ENCODE peak calls at places on chromosome 20, in eight cellular contexts. T is HepG2, Z is stomach, Q is spleen, B is sigmoid colon, D is vagina, L is transverse colon, A is K562. W is an unnamed sample.

GRCh38 chr20:61128701-61129655 is 123.1 kb upstream of the CDH4 start:
- DNase-seq in L (no peak), Z (no peak), Q (no peak), D (no peak), T (no peak), B (no peak), A (no peak), W (no peak)

GRCh38 chr20:54086444-54087134 is 16.2 kb upstream of the BCAS1 start:
- DNase-seq in Z (no peak), A (no peak), B (no peak), D (no peak), Q (no peak), L (no peak), T (no peak), W (no peak)

GRCh38 chr20:366042-366718 is 14.4 kb upstream of the TRIB3 start:
- DNase-seq in Q (no peak), D (no peak), B (no peak), A (no peak), Z (no peak), T (no peak), L (no peak), W (no peak)

GRCh38 chr20:49237531-49237930 is 18.3 kb downstream of the DDX27 start:
- DNase-seq in Z (no peak), Q (no peak), L (no peak), D (no peak), T (no peak), B (no peak), A (no peak), W (no peak)

GRCh38 chr20:6699931-6700562 is 67.4 kb upstream of the BMP2 start:
- DNase-seq in T (no peak), A (no peak), L (no peak), B (no peak), Q (no peak), Z (no peak), D (no peak), W (no peak)

GRCh38 chr20:9087531-9088217 is 18.8 kb downstream of the PLCB4 start:
- DNase-seq in T (no peak), D (no peak), A (no peak), Q (no peak), B (no peak), L (no peak), Z (no peak), W (no peak)

GRCh38 chr20:48186447-48186846 is 401.2 kb upstream of the SULF2 start:
- DNase-seq in T (no peak), Q (no peak), B (no peak), L (no peak), Z (no peak), D (no peak), A (no peak), W (no peak)

GRCh38 chr20:50278684-50279531 is 88.3 kb downstream of the CEBPB start:
- DNase-seq in Q (peak; percentile 80), Z (peak; percentile 89), T (peak; percentile 87), A (peak; percentile 70), D (no peak), L (peak; percentile 82), B (peak; percentile 81), W (peak; percentile 91)

GRCh38 chr20:1838479-1839279 is 56.5 kb upstream of the SIRPA start:
- DNase-seq in B (no peak), L (no peak), T (no peak), Z (no peak), A (no peak), D (no peak), Q (no peak), W (no peak)

GRCh38 chr20:60642048-60642447 is 610.0 kb upstream of the CDH4 start:
- DNase-seq in D (no peak), B (no peak), A (no peak), Z (no peak), Q (no peak), T (no peak), L (no peak), W (no peak)

GRCh38 chr20:62142252-62143117 is 709 bp downstream of the PSMA7 start:
- DNase-seq in B (no peak), L (peak; percentile 36), A (no peak), Z (peak; percentile 36), D (no peak), Q (peak; percentile 88), T (no peak), W (peak; percentile 89)

GRCh38 chr20:49482621-49483017 is at the start of gene KCNB1:
- DNase-seq in A (peak; percentile 92), Q (no peak), Z (peak; percentile 42), D (no peak), L (peak; percentile 61), B (peak; percentile 92), T (peak; percentile 59), W (peak; percentile 90)

GRCh38 chr20:50020283-50020682 is 37.5 kb downstream of the SNAI1 start:
- DNase-seq in Q (no peak), B (no peak), D (no peak), A (no peak), L (no peak), Z (no peak), T (no peak), W (no peak)

GRCh38 chr20:62066983-62067433 is 1.3 kb upstream of the TAF4 start:
- DNase-seq in D (no peak), Z (no peak), L (peak; percentile 46), B (no peak), Q (peak; percentile 74), T (peak; percentile 94), A (peak; percentile 44), W (peak; percentile 50)

DNA sequence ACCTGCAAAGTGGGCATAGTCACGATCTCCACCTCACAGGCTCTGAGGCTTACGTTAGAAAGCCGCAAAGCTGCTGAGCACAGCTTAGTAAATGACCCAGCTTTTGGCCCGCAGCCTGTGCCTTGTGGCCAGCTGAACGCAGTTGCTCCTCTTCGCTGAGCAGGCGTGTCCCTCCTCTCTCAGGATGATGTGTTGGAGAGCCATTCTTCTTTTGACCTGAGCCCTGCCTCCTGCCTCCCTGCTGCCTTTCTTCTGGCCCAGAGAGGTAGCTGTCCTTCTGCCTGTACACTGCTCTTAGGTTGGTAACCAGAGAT is 47.6 kb upstream of the MYL9 start:
- DNase-seq in B (peak; percentile 94), A (no peak), Q (no peak), Z (peak; percentile 41), T (no peak), D (no peak), L (peak; percentile 42), W (no peak)
- H3K27ac ChIP-seq in B (peak overlapping the region; percentile 89), A (no peak overlapping the region), Q (no peak overlapping the region), Z (peak overlapping the region; percentile 57), T (no peak overlapping the region), D (peak overlapping the region; percentile 70), L (peak overlapping the region; percentile 66), W (peak overlapping the region; percentile 73)

GRCh38 chr20:31712112-31712553 is 10.5 kb downstream of the BCL2L1 start:
- DNase-seq in Q (peak; percentile 16), Z (peak; percentile 69), A (no peak), B (peak; percentile 65), D (no peak), L (no peak), T (peak; percentile 62), W (peak; percentile 46)
- TF ChIP-seq CTCF in Q (no peak), Z (no peak), A (no peak), B (no peak), D (no peak), L (no peak), T (no peak), W (no peak)

GRCh38 chr20:58668901-58669286 is 17.8 kb downstream of the STX16 start:
- DNase-seq in B (no peak), L (no peak), Q (no peak), T (no peak), Z (no peak), D (no peak), A (no peak), W (no peak)

GRCh38 chr20:58667975-58668374 is 16.9 kb downstream of the STX16 start:
- DNase-seq in Q (no peak), T (no peak), L (no peak), B (no peak), D (no peak), A (no peak), Z (no peak), W (no peak)

GRCh38 chr20:58670659-58671058 is 19.6 kb downstream of the STX16 start:
- DNase-seq in T (no peak), B (no peak), A (no peak), Z (no peak), Q (no peak), D (no peak), L (no peak), W (no peak)

GRCh38 chr20:58670097-58670496 is 19.0 kb downstream of the STX16 start:
- DNase-seq in A (no peak), B (no peak), Q (no peak), L (no peak), T (no peak), Z (no peak), D (no peak), W (no peak)

DNA sequence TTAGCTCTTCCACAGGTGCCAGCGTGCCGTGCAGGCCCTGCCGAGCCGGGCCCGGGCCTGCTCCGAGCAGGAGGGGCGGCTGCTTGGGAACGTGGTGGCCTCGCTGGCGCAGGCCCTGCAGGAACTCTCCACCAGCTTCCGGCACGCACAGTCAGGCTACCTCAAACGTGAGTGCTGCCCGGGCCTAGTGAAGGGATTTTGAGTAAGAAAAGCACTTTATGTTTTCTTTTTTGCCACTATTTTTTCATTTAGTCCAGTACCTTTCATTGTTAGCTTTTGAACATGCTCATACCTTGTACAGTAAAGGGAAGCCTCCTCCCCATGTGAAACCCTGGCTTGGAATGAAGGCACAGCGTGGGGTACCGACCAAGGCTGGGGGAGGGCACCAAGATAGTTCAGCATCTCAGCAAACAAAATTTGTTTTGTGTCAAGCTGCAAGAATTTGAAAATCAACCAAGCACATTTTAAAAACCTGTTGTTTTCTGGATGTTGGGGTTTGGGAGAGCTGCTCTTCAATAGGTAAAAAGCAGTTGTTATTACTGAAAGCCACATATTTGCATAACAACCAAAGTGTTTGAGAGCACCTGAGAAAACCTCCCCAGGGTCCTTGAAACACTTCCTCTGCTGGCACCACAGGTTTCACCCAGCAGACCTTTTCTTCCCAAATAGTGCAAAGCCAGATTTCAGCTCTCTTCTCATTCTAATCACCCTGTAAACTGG is 18.4 kb downstream of the STX16 start:
- DNase-seq in T (no peak), Z (no peak), D (no peak), L (no peak), Q (no peak), A (no peak), B (no peak), W (peak; percentile 77)
- TF ChIP-seq POLR2AphosphoS5 in T (no peak), Z (no peak), D (no peak), L (no peak), Q (no peak), A (no peak), B (no peak), W (no peak)

GRCh38 chr20:35307666-35308653 is 15.7 kb upstream of the FAM83C start:
- DNase-seq in D (no peak), A (no peak), B (peak; percentile 91), Z (peak; percentile 74), Q (no peak), T (no peak), L (no peak), W (no peak)

GRCh38 chr20:35306931-35307517 is 14.8 kb upstream of the FAM83C start:
- DNase-seq in B (no peak), A (peak; percentile 58), L (peak; percentile 64), Q (no peak), Z (peak; percentile 63), T (peak; percentile 80), D (no peak), W (no peak)

GRCh38 chr20:35304956-35305355 is 12.7 kb upstream of the FAM83C start:
- DNase-seq in L (no peak), Z (no peak), T (no peak), Q (no peak), B (no peak), A (no peak), D (no peak), W (no peak)

GRCh38 chr20:35303735-35304431 is 11.7 kb upstream of the FAM83C start:
- DNase-seq in D (no peak), B (peak; percentile 92), A (peak; percentile 87), L (peak; percentile 87), Z (peak; percentile 89), T (peak; percentile 91), Q (peak; percentile 89), W (peak; percentile 81)

GRCh38 chr20:35305682-35306556 is 13.7 kb upstream of the FAM83C start:
- DNase-seq in D (no peak), Z (peak; percentile 60), Q (no peak), L (peak; percentile 59), B (no peak), A (peak; percentile 67), T (peak; percentile 92), W (no peak)
- H3K27ac ChIP-seq in D (peak overlapping the region; percentile 75), Z (peak overlapping the region; percentile 82), Q (no peak overlapping the region), L (peak overlapping the region; percentile 49), B (peak overlapping the region; percentile 84), A (peak overlapping the region; percentile 54), T (peak overlapping the region; percentile 49), W (no peak overlapping the region)

W was measured in upper lobe of left lung.